ENCODE peak calls at places on chromosome 1, in eight cellular contexts. M, O, B, W, A, F, C and J are unnamed samples.

GRCh38 chr1:201448981-201449380 is 20.0 kb downstream of the PHLDA3 start:
- DNase-seq in A (no peak), M (no peak), F (peak; percentile 56), C (no peak), B (no peak), W (no peak), O (no peak), J (peak; percentile 86)

GRCh38 chr1:99965646-99966375 is 4.0 kb upstream of the SLC35A3 start:
- DNase-seq in F (no peak), W (no peak), B (no peak), O (no peak), M (no peak), A (no peak), C (no peak), J (no peak)

GRCh38 chr1:151137789-151138188 is 8.6 kb downstream of the SEMA6C start:
- DNase-seq in M (no peak), W (no peak), B (no peak), C (no peak), O (no peak), F (no peak), A (no peak), J (no peak)

GRCh38 chr1:29707796-29708195 is 471.5 kb downstream of the PTPRU start:
- DNase-seq in B (no peak), M (no peak), F (no peak), W (no peak), O (no peak), A (no peak), C (no peak), J (no peak)

GRCh38 chr1:232340448-232340847 is 289.5 kb downstream of the SIPA1L2 start:
- DNase-seq in M (no peak), O (no peak), B (no peak), W (no peak), A (no peak), F (no peak), C (no peak), J (no peak)

GRCh38 chr1:45005761-45006160 is 5.4 kb downstream of the HECTD3 start:
- DNase-seq in A (no peak), F (no peak), C (no peak), M (no peak), O (no peak), B (no peak), W (no peak), J (peak; percentile 52)

GRCh38 chr1:38964140-38964548 is 22.5 kb upstream of the RHBDL2 start:
- DNase-seq in O (no peak), A (no peak), M (no peak), W (no peak), C (no peak), F (no peak), B (no peak), J (no peak)

GRCh38 chr1:202056644-202057334 is 46.4 kb downstream of the ELF3 start:
- DNase-seq in B (no peak), W (no peak), A (no peak), O (peak; percentile 87), M (no peak), C (no peak), F (no peak), J (no peak)

GRCh38 chr1:99776133-99776532 is 9.7 kb upstream of the FRRS1 start:
- DNase-seq in M (no peak), B (no peak), F (no peak), C (no peak), A (no peak), O (no peak), W (no peak), J (no peak)

GRCh38 chr1:152110860-152111514 is 4.3 kb downstream of the TCHH start:
- DNase-seq in M (no peak), A (peak; percentile 71), F (no peak), O (no peak), W (peak; percentile 48), B (peak; percentile 1), C (no peak), J (no peak)

GRCh38 chr1:54763814-54764131 is 550 bp downstream of the PARS2 start:
- DNase-seq in F (no peak), C (no peak), B (no peak), A (no peak), W (no peak), M (no peak), O (no peak), J (no peak)

GRCh38 chr1:199851453-199851852 is 176.1 kb upstream of the NR5A2 start:
- DNase-seq in W (peak; percentile 13), F (no peak), A (no peak), M (no peak), O (no peak), B (no peak), C (no peak), J (no peak)

GRCh38 chr1:175742790-175743459 is 470 bp downstream of the TNR start:
- DNase-seq in O (no peak), B (no peak), M (no peak), A (no peak), F (no peak), W (peak; percentile 23), C (no peak), J (peak; percentile 38)

GRCh38 chr1:10508511-10508951 is 33.8 kb downstream of the PEX14 start:
- DNase-seq in F (no peak), M (no peak), O (no peak), B (no peak), W (no peak), C (no peak), A (no peak), J (no peak)

GRCh38 chr1:60727553-60727952 is 354.8 kb upstream of the NFIA start:
- DNase-seq in B (no peak), C (no peak), F (no peak), W (no peak), A (no peak), O (no peak), M (no peak), J (no peak)

GRCh38 chr1:65820983-65821382 is 28.3 kb downstream of the PDE4B start:
- DNase-seq in W (peak; percentile 95), M (no peak), F (no peak), A (no peak), B (no peak), C (no peak), O (no peak), J (no peak)

GRCh38 chr1:164907666-164908065 is 348.7 kb downstream of the PBX1 start:
- DNase-seq in W (no peak), C (no peak), F (no peak), B (no peak), O (no peak), A (no peak), M (no peak), J (no peak)

GRCh38 chr1:185565314-185565713 is 168.9 kb upstream of the HMCN1 start:
- DNase-seq in F (no peak), C (no peak), W (no peak), O (no peak), A (no peak), B (no peak), M (no peak), J (no peak)

GRCh38 chr1:167374014-167374413 is 144.3 kb downstream of the CD247 start:
- DNase-seq in C (no peak), A (no peak), F (no peak), W (no peak), O (no peak), M (no peak), B (no peak), J (no peak)

GRCh38 chr1:229117664-229118300 is 153.1 kb upstream of the RAB4A start:
- DNase-seq in M (no peak), O (no peak), B (no peak), F (no peak), W (peak; percentile 42), A (no peak), C (peak; percentile 61), J (peak; percentile 83)

GRCh38 chr1:195886000-195886399 is 722.2 kb downstream of the KCNT2 start:
- DNase-seq in B (no peak), C (no peak), F (no peak), M (no peak), W (no peak), O (no peak), A (no peak), J (no peak)

GRCh38 chr1:27602510-27603319 is 1.2 kb downstream of the AHDC1 start:
- DNase-seq in A (no peak), B (no peak), C (peak; percentile 75), M (no peak), F (no peak), O (no peak), W (no peak), J (no peak)